ENCODE peak calls at places on chromosomes 13 and 19, in six cellular contexts. Z, I, J, R, L and G are unnamed samples.

GRCh38 chr19:52542984-52543664 is 15.7 kb downstream of the ZNF808 start:
- DNase-seq in Z (no peak), I (no peak), J (peak), R (no peak), L (no peak), G (no peak)

GRCh38 chr13:98466634-98467236 is 110.2 kb downstream of the STK24 start:
- DNase-seq in Z (no peak), I (peak), J (peak), R (no peak), L (no peak), G (peak)

GRCh38 chr19:11510444-11510843 is 4.8 kb upstream of the ZNF653 start:
- DNase-seq in Z (no peak), I (no peak), J (no peak), R (no peak), L (no peak), G (no peak)

GRCh38 chr19:9528757-9529336 is 9.6 kb downstream of the ZNF426 start:
- DNase-seq in Z (no peak), I (no peak), J (no peak), R (no peak), L (no peak), G (peak)

GRCh38 chr19:30395283-30395682 is 23.1 kb downstream of the ZNF536 start:
- DNase-seq in Z (no peak), I (no peak), J (no peak), R (no peak), L (no peak), G (no peak)

GRCh38 chr13:113859311-113860050 is 4.4 kb downstream of the GAS6 start:
- DNase-seq in Z (no peak), I (no peak), J (peak), R (peak), L (no peak), G (no peak)

GRCh38 chr13:23609414-23610186 is 39.4 kb downstream of the TNFRSF19 start:
- DNase-seq in Z (no peak), I (no peak), J (no peak), R (no peak), L (no peak), G (peak)

GRCh38 chr19:8515317-8515716 is 1.4 kb upstream of the ZNF414 start:
- DNase-seq in Z (no peak), I (no peak), J (no peak), R (no peak), L (no peak), G (no peak)

GRCh38 chr13:83184819-83185218 is 697.5 kb downstream of the SLITRK1 start:
- DNase-seq in Z (no peak), I (no peak), J (no peak), R (no peak), L (no peak), G (peak)

GRCh38 chr19:22783651-22784050 is 300 bp downstream of the ZNF99 start:
- DNase-seq in Z (no peak), I (no peak), J (no peak), R (no peak), L (no peak), G (no peak)

GRCh38 chr13:99941086-99941485 is 30.5 kb downstream of the ZIC5 start:
- DNase-seq in Z (no peak), I (no peak), J (no peak), R (no peak), L (no peak), G (no peak)

GRCh38 chr19:13117772-13118423 is at the start of gene NACC1:
- DNase-seq in Z (peak), I (peak), J (peak), R (peak), L (peak), G (peak)

GRCh38 chr13:96817336-96817941 is 176.8 kb downstream of the OXGR1 start:
- DNase-seq in Z (peak), I (no peak), J (no peak), R (no peak), L (peak), G (no peak)

GRCh38 chr13:96958286-96958891 is 35.9 kb downstream of the OXGR1 start:
- DNase-seq in Z (peak), I (no peak), J (no peak), R (no peak), L (peak), G (peak)

GRCh38 chr19:55113570-55114039 is 3.8 kb downstream of the PPP1R12C start:
- DNase-seq in Z (peak), I (no peak), J (no peak), R (peak), L (peak), G (peak)

GRCh38 chr19:37217533-37217854 is 520 bp upstream of the ZNF383 start:
- DNase-seq in Z (no peak), I (no peak), J (no peak), R (no peak), L (no peak), G (no peak)

GRCh38 chr19:6464070-6464873 is at the start of gene CRB3:
- DNase-seq in Z (peak), I (peak), J (no peak), R (no peak), L (no peak), G (no peak)

GRCh38 chr19:42409477-42409876 is 17.7 kb downstream of the LIPE start:
- DNase-seq in Z (peak), I (peak), J (no peak), R (no peak), L (no peak), G (no peak)

GRCh38 chr19:10431943-10432735 is 11.8 kb downstream of the PDE4A start:
- DNase-seq in Z (peak), I (no peak), J (peak), R (no peak), L (no peak), G (no peak)

GRCh38 chr19:19677579-19677978 is 8.9 kb downstream of the ZNF101 start:
- DNase-seq in Z (no peak), I (no peak), J (no peak), R (no peak), L (no peak), G (no peak)

GRCh38 chr19:36030264-36031148 is 2.2 kb downstream of the CLIP3 start:
- DNase-seq in Z (no peak), I (no peak), J (no peak), R (no peak), L (no peak), G (peak)

GRCh38 chr13:68816715-68817114 is 1290.9 kb upstream of the ATXN8OS start:
- DNase-seq in Z (no peak), I (no peak), J (no peak), R (no peak), L (no peak), G (no peak)

GRCh38 chr19:45159204-45159970 is 1.4 kb downstream of the NKPD1 start:
- DNase-seq in Z (no peak), I (no peak), J (no peak), R (no peak), L (no peak), G (no peak)

GRCh38 chr13:111115051-111115840 is at the start of gene ARHGEF7:
- DNase-seq in Z (peak), I (peak), J (no peak), R (no peak), L (no peak), G (no peak)

GRCh38 chr19:16456652-16457194 is 15.0 kb downstream of the EPS15L1 start:
- DNase-seq in Z (no peak), I (no peak), J (no peak), R (no peak), L (no peak), G (no peak)

GRCh38 chr19:17117250-17117789 is 41.7 kb downstream of the MYO9B start:
- DNase-seq in Z (no peak), I (no peak), J (no peak), R (peak), L (no peak), G (no peak)

GRCh38 chr19:4327252-4327876 is 11.3 kb downstream of the STAP2 start:
- DNase-seq in Z (peak), I (peak), J (peak), R (peak), L (no peak), G (no peak)

GRCh38 chr19:23698711-23699520 is 11.9 kb upstream of the ZNF675 start:
- DNase-seq in Z (peak), I (no peak), J (no peak), R (no peak), L (no peak), G (peak)

GRCh38 chr19:11435833-11436313 is 438 bp downstream of the PRKCSH start:
- DNase-seq in Z (peak), I (no peak), J (no peak), R (no peak), L (no peak), G (peak)

GRCh38 chr19:35004517-35005255 is 4.6 kb downstream of the GRAMD1A start:
- DNase-seq in Z (no peak), I (no peak), J (no peak), R (no peak), L (no peak), G (no peak)

GRCh38 chr19:38034153-38034835 is 127.3 kb downstream of the SIPA1L3 start:
- DNase-seq in Z (no peak), I (no peak), J (no peak), R (no peak), L (no peak), G (no peak)

GRCh38 chr13:78700121-78700910 is 41.4 kb upstream of the OBI1 start:
- DNase-seq in Z (no peak), I (no peak), J (no peak), R (no peak), L (no peak), G (peak)

GRCh38 chr19:42282036-42282762 is 13.1 kb downstream of the CIC start:
- DNase-seq in Z (peak), I (no peak), J (no peak), R (no peak), L (no peak), G (no peak)

GRCh38 chr13:48266967-48267639 is 34.1 kb downstream of the ITM2B start:
- DNase-seq in Z (no peak), I (no peak), J (no peak), R (no peak), L (no peak), G (peak)

GRCh38 chr19:44789943-44790467 is 12.3 kb downstream of the CBLC start:
- DNase-seq in Z (peak), I (no peak), J (no peak), R (no peak), L (no peak), G (no peak)

GRCh38 chr13:113647351-113648217 is 10.4 kb downstream of the ATP4B start:
- DNase-seq in Z (peak), I (no peak), J (no peak), R (peak), L (peak), G (peak)

GRCh38 chr19:42176990-42177685 is 40.3 kb downstream of the DEDD2 start:
- DNase-seq in Z (peak), I (peak), J (peak), R (peak), L (peak), G (peak)

GRCh38 chr13:109135018-109135417 is 505.6 kb downstream of the MYO16 start:
- DNase-seq in Z (no peak), I (no peak), J (no peak), R (no peak), L (no peak), G (no peak)

GRCh38 chr19:50422397-50423278 is 3.9 kb downstream of the SPIB start:
- DNase-seq in Z (no peak), I (no peak), J (no peak), R (no peak), L (no peak), G (no peak)

GRCh38 chr19:50420808-50421207 is 2.1 kb downstream of the SPIB start:
- DNase-seq in Z (no peak), I (no peak), J (no peak), R (no peak), L (no peak), G (no peak)

GRCh38 chr19:50425581-50425980 is 6.8 kb downstream of the SPIB start:
- DNase-seq in Z (no peak), I (no peak), J (no peak), R (no peak), L (no peak), G (no peak)

GRCh38 chr19:50420127-50420526 is 1.4 kb downstream of the SPIB start:
- DNase-seq in Z (no peak), I (no peak), J (no peak), R (no peak), L (no peak), G (no peak)

DNA sequence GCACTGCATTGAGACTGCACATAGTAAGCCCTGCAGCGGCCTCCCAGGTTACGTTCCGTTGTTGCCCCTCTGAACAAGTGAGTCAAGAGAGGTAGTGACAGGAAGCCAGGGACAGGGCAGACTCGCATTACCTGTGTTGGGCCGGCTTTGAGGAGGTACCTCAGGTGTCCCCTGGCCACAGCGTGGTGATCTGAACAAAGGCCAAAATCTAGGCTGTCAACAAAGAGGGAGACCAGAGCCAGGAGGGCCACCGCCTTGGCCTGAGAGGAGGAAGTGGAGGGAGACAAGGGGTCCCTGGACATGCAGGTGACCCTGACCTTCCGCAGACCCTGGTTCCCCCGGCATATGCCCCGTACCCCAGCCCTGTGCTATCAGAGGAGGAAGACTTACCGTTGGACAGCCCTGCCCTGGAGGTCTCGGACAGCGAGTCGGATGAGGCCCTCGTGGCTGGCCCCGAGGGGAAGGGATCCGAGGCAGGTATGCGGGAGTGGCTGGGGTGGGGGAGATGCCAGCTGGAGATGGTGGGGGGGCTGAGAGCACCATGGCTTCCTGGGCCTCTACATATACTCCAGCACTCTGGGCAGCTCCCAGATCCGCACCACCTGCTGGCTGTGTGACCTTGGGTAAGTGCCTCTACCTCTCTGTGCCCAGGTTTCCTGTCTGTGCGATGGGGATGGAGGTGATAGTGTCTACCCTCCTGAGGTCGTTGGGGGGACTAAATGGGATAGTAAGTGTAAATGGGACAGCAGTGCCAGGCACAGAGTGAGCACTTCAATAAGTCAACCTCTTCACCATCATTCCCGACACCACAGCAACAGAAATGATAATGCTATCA is 4.8 kb downstream of the SPIB start:
- DNase-seq in Z (peak), I (no peak), J (no peak), R (no peak), L (no peak), G (no peak)
- TF ChIP-seq CTCF in Z (no peak), I (no peak), J (no peak), R (no peak), L (no peak), G (no peak)

GRCh38 chr19:33407140-33407551 is 33.6 kb downstream of the CEBPG start:
- DNase-seq in Z (no peak), I (no peak), J (no peak), R (no peak), L (no peak), G (no peak)
- TF ChIP-seq CTCF in Z (no peak), I (no peak), J (no peak), R (no peak), L (no peak), G (no peak)

GRCh38 chr13:29260684-29261083 is 334.8 kb downstream of the SLC7A1 start:
- DNase-seq in Z (peak), I (no peak), J (no peak), R (no peak), L (no peak), G (no peak)
- TF ChIP-seq CTCF in Z (peak), I (no peak), J (peak), R (no peak), L (no peak), G (peak)

GRCh38 chr19:47507031-47507430 is 7.8 kb downstream of the NAPA start:
- DNase-seq in Z (peak), I (no peak), J (no peak), R (no peak), L (no peak), G (no peak)

GRCh38 chr19:47508721-47509120 is 6.1 kb downstream of the NAPA start:
- DNase-seq in Z (no peak), I (no peak), J (no peak), R (no peak), L (no peak), G (no peak)

GRCh38 chr19:47507924-47508553 is 6.8 kb downstream of the NAPA start:
- DNase-seq in Z (no peak), I (no peak), J (no peak), R (no peak), L (no peak), G (no peak)

GRCh38 chr19:47505506-47505905 is 9.4 kb downstream of the NAPA start:
- DNase-seq in Z (no peak), I (no peak), J (no peak), R (no peak), L (no peak), G (no peak)

GRCh38 chr19:47506459-47506858 is 8.4 kb downstream of the NAPA start:
- DNase-seq in Z (no peak), I (no peak), J (no peak), R (no peak), L (no peak), G (no peak)
- TF ChIP-seq CTCF in Z (no peak), I (no peak), J (no peak), R (no peak), L (no peak), G (no peak)

GRCh38 chr13:35716644-35717170 is 240.2 kb upstream of the MAB21L1 start:
- DNase-seq in Z (no peak), I (no peak), J (no peak), R (no peak), L (no peak), G (no peak)

GRCh38 chr13:35720290-35720689 is 243.8 kb upstream of the MAB21L1 start:
- DNase-seq in Z (no peak), I (no peak), J (no peak), R (no peak), L (no peak), G (no peak)

GRCh38 chr13:35720690-35721554 is 244.4 kb upstream of the MAB21L1 start:
- DNase-seq in Z (peak), I (peak), J (peak), R (peak), L (no peak), G (peak)

GRCh38 chr13:35716186-35716585 is 239.7 kb upstream of the MAB21L1 start:
- DNase-seq in Z (peak), I (no peak), J (no peak), R (no peak), L (no peak), G (no peak)

GRCh38 chr13:35718084-35718483 is 241.6 kb upstream of the MAB21L1 start:
- DNase-seq in Z (no peak), I (no peak), J (no peak), R (no peak), L (no peak), G (no peak)
- TF ChIP-seq CTCF in Z (no peak), I (no peak), J (peak), R (no peak), L (no peak), G (peak)

DNA sequence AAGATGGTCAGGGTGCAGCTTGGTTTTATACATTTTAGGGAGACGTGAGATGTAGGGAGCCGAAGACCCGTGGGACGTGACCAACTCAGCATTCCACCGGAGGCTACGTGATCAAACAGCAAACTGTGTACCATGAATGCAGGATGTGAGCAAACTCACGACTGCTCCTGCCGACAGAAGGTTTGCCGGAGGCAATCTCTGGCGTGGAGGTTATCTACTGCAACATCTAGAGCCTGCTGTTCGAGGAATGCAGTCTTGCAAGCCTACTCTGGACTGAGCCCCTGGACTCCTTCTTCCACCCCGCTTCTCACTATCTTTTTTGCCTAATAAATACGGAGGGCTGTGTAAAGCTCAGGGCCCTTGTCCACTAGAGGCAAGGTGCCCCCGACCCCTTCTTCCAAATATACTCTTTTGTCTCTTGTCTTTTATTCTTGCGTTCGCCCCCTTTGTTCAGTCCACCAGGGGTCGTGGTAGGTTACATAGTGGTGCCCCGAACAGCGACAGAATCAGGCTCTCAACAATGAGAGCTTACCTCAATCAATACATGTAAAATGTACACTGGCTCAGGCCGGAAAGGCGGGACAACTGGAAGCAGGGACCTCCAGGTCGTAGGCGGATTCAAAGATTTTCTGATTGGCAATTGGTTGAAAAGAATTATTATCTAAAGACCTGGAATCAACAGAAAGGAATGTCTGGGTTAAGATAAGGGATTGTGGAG is 8.9 kb upstream of the OR1I1 start:
- DNase-seq in Z (peak), I (no peak), J (no peak), R (no peak), L (peak), G (no peak)
- TF ChIP-seq CTCF in Z (no peak), I (no peak), J (peak), R (no peak), L (no peak), G (no peak)